ENCODE peak calls at places on chromosomes 2 and 18, in nine cellular contexts. Z, P, Y, C, L, T, W, Q and X are unnamed samples.

GRCh38 chr2:156321243-156321904 is 11.1 kb downstream of the NR4A2 start:
- DNase-seq in Z (no peak), P (peak), Y (no peak), C (no peak), L (no peak), T (no peak), W (no peak), Q (peak), X (peak)

GRCh38 chr2:240295256-240296103 is 140.0 kb upstream of the GPC1 start:
- DNase-seq in Z (no peak), P (no peak), Y (no peak), C (no peak), L (no peak), T (no peak), W (no peak), Q (no peak), X (no peak)

GRCh38 chr2:203648273-203648672 is 58.2 kb upstream of the CD28 start:
- DNase-seq in Z (no peak), P (no peak), Y (no peak), C (no peak), L (no peak), T (no peak), W (no peak), Q (no peak), X (no peak)

GRCh38 chr2:80246449-80247025 is 58.0 kb downstream of the LRRTM1 start:
- DNase-seq in Z (no peak), P (no peak), Y (no peak), C (no peak), L (no peak), T (no peak), W (no peak), Q (no peak), X (no peak)

GRCh38 chr18:13103366-13103765 is 112.2 kb downstream of the CEP192 start:
- DNase-seq in Z (no peak), P (no peak), Y (no peak), C (no peak), L (no peak), T (no peak), W (no peak), Q (no peak), X (no peak)

GRCh38 chr2:223587301-223587700 is 14.9 kb downstream of the SCG2 start:
- DNase-seq in Z (no peak), P (no peak), Y (no peak), C (no peak), L (no peak), T (no peak), W (no peak), Q (no peak), X (no peak)

GRCh38 chr2:190405069-190405468 is 3.1 kb upstream of the MFSD6 start:
- DNase-seq in Z (no peak), P (no peak), Y (no peak), C (no peak), L (no peak), T (peak), W (no peak), Q (no peak), X (no peak)

GRCh38 chr18:53380063-53380639 is 844.3 kb downstream of the MBD2 start:
- DNase-seq in Z (no peak), P (peak), Y (no peak), C (peak), L (no peak), T (peak), W (no peak), Q (peak), X (no peak)

GRCh38 chr2:237423891-237424290 is 9.9 kb upstream of the COL6A3 start:
- DNase-seq in Z (no peak), P (no peak), Y (no peak), C (no peak), L (no peak), T (no peak), W (no peak), Q (no peak), X (no peak)

GRCh38 chr18:75256376-75256775 is 45.8 kb downstream of the TSHZ1 start:
- DNase-seq in Z (no peak), P (no peak), Y (no peak), C (no peak), L (no peak), T (no peak), W (no peak), Q (no peak), X (no peak)

GRCh38 chr2:61044596-61044995 is 21.1 kb upstream of the SANBR start:
- DNase-seq in Z (no peak), P (no peak), Y (no peak), C (no peak), L (no peak), T (no peak), W (no peak), Q (peak), X (no peak)

GRCh38 chr2:231666171-231667095 is 41.9 kb upstream of the PTMA start:
- DNase-seq in Z (peak), P (peak), Y (peak), C (peak), L (peak), T (peak), W (peak), Q (peak), X (no peak)

GRCh38 chr2:191376981-191377629 is 131.9 kb downstream of the MYO1B start:
- DNase-seq in Z (peak), P (no peak), Y (peak), C (peak), L (peak), T (peak), W (peak), Q (no peak), X (peak)

GRCh38 chr2:190267302-190267701 is 52.3 kb downstream of the HIBCH start:
- DNase-seq in Z (no peak), P (no peak), Y (no peak), C (peak), L (no peak), T (peak), W (no peak), Q (no peak), X (no peak)

GRCh38 chr2:15756882-15757819 is 165.5 kb downstream of the DDX1 start:
- DNase-seq in Z (no peak), P (no peak), Y (no peak), C (no peak), L (no peak), T (no peak), W (no peak), Q (no peak), X (no peak)

GRCh38 chr2:200189964-200190363 is 116.5 kb upstream of the SPATS2L start:
- DNase-seq in Z (no peak), P (no peak), Y (no peak), C (no peak), L (no peak), T (no peak), W (no peak), Q (no peak), X (no peak)

GRCh38 chr2:97774425-97774824 is 61.0 kb downstream of the ZAP70 start:
- DNase-seq in Z (no peak), P (peak), Y (no peak), C (no peak), L (no peak), T (peak), W (no peak), Q (peak), X (no peak)

GRCh38 chr2:18378020-18378653 is 182.3 kb downstream of the RDH14 start:
- DNase-seq in Z (no peak), P (peak), Y (no peak), C (no peak), L (peak), T (peak), W (no peak), Q (peak), X (peak)

GRCh38 chr2:65113816-65114215 is 16.1 kb downstream of the RAB1A start:
- DNase-seq in Z (no peak), P (no peak), Y (no peak), C (no peak), L (no peak), T (no peak), W (no peak), Q (no peak), X (no peak)

GRCh38 chr2:238505119-238505891 is 78.6 kb downstream of the ASB1 start:
- DNase-seq in Z (peak), P (no peak), Y (no peak), C (no peak), L (peak), T (no peak), W (no peak), Q (no peak), X (peak)

GRCh38 chr2:13858626-13859025 is 773.9 kb upstream of the LRATD1 start:
- DNase-seq in Z (no peak), P (no peak), Y (no peak), C (no peak), L (no peak), T (peak), W (no peak), Q (no peak), X (no peak)

GRCh38 chr2:172226244-172227061 is 123.8 kb upstream of the DLX2 start:
- DNase-seq in Z (no peak), P (no peak), Y (no peak), C (no peak), L (peak), T (no peak), W (no peak), Q (no peak), X (peak)

GRCh38 chr18:13159579-13159978 is 59.0 kb upstream of the LDLRAD4 start:
- DNase-seq in Z (no peak), P (peak), Y (no peak), C (peak), L (no peak), T (peak), W (no peak), Q (peak), X (peak)

GRCh38 chr2:241842067-241842415 is 16.7 kb downstream of the PDCD1 start:
- DNase-seq in Z (peak), P (no peak), Y (no peak), C (no peak), L (no peak), T (no peak), W (no peak), Q (no peak), X (no peak)

GRCh38 chr18:74806700-74807416 is 209.2 kb downstream of the ZNF407 start:
- DNase-seq in Z (no peak), P (no peak), Y (no peak), C (peak), L (no peak), T (peak), W (no peak), Q (peak), X (no peak)

GRCh38 chr2:238929242-238930081 is 81.6 kb downstream of the TWIST2 start:
- DNase-seq in Z (peak), P (no peak), Y (no peak), C (no peak), L (no peak), T (no peak), W (peak), Q (no peak), X (no peak)

GRCh38 chr2:20491739-20492531 is 45.1 kb downstream of the RHOB start:
- DNase-seq in Z (peak), P (no peak), Y (no peak), C (no peak), L (no peak), T (peak), W (no peak), Q (no peak), X (no peak)

GRCh38 chr18:7084766-7085080 is 32.9 kb downstream of the LAMA1 start:
- DNase-seq in Z (no peak), P (no peak), Y (no peak), C (peak), L (no peak), T (peak), W (no peak), Q (no peak), X (no peak)

GRCh38 chr18:79603321-79604204 is 76.0 kb upstream of the CTDP1 start:
- DNase-seq in Z (peak), P (no peak), Y (no peak), C (no peak), L (no peak), T (no peak), W (no peak), Q (no peak), X (no peak)

GRCh38 chr18:49250819-49251388 is 209.5 kb downstream of the DYM start:
- DNase-seq in Z (no peak), P (peak), Y (no peak), C (no peak), L (no peak), T (peak), W (no peak), Q (no peak), X (no peak)

GRCh38 chr2:110718990-110719389 is 13.4 kb upstream of the ACOXL start:
- DNase-seq in Z (no peak), P (no peak), Y (no peak), C (no peak), L (no peak), T (no peak), W (no peak), Q (no peak), X (no peak)

GRCh38 chr18:46268662-46269061 is 164.5 kb downstream of the HAUS1 start:
- DNase-seq in Z (no peak), P (no peak), Y (no peak), C (no peak), L (no peak), T (no peak), W (no peak), Q (no peak), X (no peak)

GRCh38 chr18:3794537-3795348 is 344.8 kb downstream of the TGIF1 start:
- DNase-seq in Z (no peak), P (no peak), Y (no peak), C (peak), L (no peak), T (peak), W (no peak), Q (no peak), X (peak)

GRCh38 chr2:3423492-3424170 is 44.1 kb downstream of the TRAPPC12 start:
- DNase-seq in Z (no peak), P (peak), Y (peak), C (no peak), L (peak), T (peak), W (peak), Q (peak), X (peak)

GRCh38 chr2:9715238-9715637 is 84.4 kb upstream of the YWHAQ start:
- DNase-seq in Z (peak), P (no peak), Y (no peak), C (no peak), L (no peak), T (no peak), W (no peak), Q (no peak), X (no peak)

GRCh38 chr2:85585781-85586105 is 1.5 kb downstream of the VAMP5 start:
- DNase-seq in Z (no peak), P (no peak), Y (no peak), C (no peak), L (no peak), T (no peak), W (no peak), Q (no peak), X (no peak)

GRCh38 chr2:128313076-128313836 is 5.4 kb downstream of the HS6ST1 start:
- DNase-seq in Z (peak), P (no peak), Y (no peak), C (no peak), L (peak), T (peak), W (no peak), Q (no peak), X (no peak)

DNA sequence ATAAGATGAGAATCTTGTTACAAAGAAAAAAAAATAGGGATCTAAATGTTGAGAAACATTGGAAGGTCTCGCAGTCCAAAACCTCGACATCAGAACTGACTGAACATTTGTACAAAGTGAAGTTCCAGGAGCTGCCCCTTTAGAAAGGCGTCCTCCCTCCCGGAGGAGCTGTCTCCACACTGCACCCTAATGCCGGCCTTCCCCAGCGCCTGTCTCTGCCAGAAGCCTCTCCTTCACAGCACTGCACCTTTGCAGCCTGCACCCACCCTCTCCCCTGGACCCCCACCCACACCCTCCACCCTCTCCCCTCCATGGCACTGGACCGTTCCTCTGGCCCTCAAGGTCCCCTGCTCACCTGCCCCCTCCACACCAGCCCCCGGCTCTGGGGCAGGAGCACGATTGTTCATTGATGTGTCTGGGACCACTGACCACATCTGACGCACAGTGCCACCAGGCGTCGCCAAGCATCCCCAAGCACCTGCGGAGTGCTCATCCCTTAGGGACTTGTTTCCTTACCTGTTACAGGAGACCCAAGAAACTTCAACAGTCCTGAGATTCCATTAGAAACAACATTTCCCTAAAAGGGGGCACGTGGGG is 90.3 kb upstream of the SNTG2 start:
- DNase-seq in Z (no peak), P (peak), Y (no peak), C (no peak), L (no peak), T (no peak), W (no peak), Q (no peak), X (no peak)
- TF ChIP-seq CTCF in Z (no peak), P (peak), Y (no peak), C (no peak), L (peak), T (no peak), W (no peak), Q (no peak), X (no peak)

DNA sequence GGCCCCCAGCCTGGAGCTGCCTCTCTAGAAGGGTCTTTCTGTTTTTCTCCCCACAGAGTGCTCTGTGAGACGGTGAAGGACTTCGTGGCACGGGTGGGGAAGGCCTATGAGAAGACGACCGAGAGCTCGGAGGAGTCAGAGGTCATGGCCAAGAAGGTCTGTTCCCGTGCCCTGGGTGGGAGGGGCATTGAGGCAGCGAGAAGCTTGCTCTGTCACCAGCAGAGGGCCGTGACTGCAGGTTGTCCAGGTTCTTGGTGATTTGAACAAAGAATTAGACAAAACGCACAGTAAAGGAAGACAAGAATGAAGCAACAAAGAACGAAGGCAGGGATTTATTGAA is 93.9 kb downstream of the DGKD start:
- DNase-seq in Z (peak), P (peak), Y (no peak), C (no peak), L (peak), T (no peak), W (peak), Q (no peak), X (peak)
- TF ChIP-seq CTCF in Z (no peak), P (peak), Y (no peak), C (peak), L (peak), T (no peak), W (no peak), Q (no peak), X (peak)

DNA sequence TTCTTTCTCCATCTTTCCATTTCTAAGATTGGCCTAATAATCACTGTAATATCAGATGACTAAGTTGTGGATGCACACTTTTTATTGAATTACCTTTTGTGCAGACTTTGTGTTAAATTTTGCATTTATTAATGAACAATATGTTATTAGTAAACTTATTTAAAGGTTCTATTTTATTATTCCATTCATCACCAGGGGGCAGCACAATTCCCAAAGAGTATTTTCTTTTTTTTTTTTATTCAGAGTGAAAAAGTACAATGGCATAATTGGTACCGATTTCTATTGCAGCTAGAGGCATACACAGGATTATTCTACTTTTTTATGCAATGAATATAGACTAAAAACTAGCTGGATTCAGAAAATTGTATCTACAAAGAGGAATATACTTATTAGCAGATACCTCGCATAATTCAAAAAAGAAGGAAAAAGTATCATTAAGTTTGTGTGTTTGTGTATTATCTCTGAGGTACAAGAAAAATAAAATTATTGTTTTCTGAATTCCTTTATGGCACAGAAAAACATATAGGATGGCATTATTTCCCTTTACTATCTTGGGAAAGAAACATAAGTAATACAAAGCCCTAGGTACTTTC is 390.6 kb downstream of the ERBB4 start:
- DNase-seq in Z (no peak), P (peak), Y (no peak), C (no peak), L (no peak), T (peak), W (no peak), Q (no peak), X (no peak)
- TF ChIP-seq CTCF in Z (peak), P (peak), Y (no peak), C (peak), L (peak), T (peak), W (peak), Q (peak), X (no peak)

DNA sequence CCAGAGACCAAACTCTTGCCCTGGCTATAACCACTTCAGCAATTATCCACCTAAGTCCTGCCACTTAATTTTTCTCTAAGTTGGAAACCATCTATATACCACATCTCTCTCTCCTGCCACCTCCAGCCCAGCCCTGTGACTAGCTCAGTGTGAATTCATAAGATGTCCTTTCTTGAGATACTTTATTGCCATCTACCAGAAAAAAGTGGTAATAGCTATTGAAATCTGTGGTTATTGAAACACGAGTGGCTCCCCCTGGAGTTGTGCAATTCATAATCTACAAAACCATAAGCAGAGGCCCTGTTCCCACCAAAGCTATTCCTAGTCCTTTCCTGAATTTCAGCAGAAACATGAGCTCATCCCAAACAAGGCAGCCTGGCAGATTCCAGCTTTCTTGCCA is 324.0 kb downstream of the TXNL1 start:
- DNase-seq in Z (no peak), P (no peak), Y (no peak), C (no peak), L (no peak), T (peak), W (no peak), Q (no peak), X (no peak)
- TF ChIP-seq CTCF in Z (no peak), P (no peak), Y (no peak), C (no peak), L (no peak), T (no peak), W (no peak), Q (no peak), X (no peak)

GRCh38 chr2:30225131-30225762 is 6.1 kb upstream of the LBH start:
- DNase-seq in Z (peak), P (peak), Y (no peak), C (no peak), L (no peak), T (no peak), W (no peak), Q (peak), X (peak)

GRCh38 chr2:30229596-30229995 is 1.7 kb upstream of the LBH start:
- DNase-seq in Z (peak), P (no peak), Y (no peak), C (no peak), L (no peak), T (no peak), W (no peak), Q (no peak), X (no peak)

GRCh38 chr2:30223413-30223874 is 7.9 kb upstream of the LBH start:
- DNase-seq in Z (no peak), P (no peak), Y (no peak), C (no peak), L (no peak), T (no peak), W (no peak), Q (peak), X (peak)

GRCh38 chr2:30224147-30224546 is 7.2 kb upstream of the LBH start:
- DNase-seq in Z (no peak), P (no peak), Y (no peak), C (no peak), L (no peak), T (no peak), W (no peak), Q (no peak), X (no peak)

GRCh38 chr2:30226144-30227032 is 4.9 kb upstream of the LBH start:
- DNase-seq in Z (peak), P (no peak), Y (no peak), C (no peak), L (no peak), T (no peak), W (no peak), Q (peak), X (peak)
- TF ChIP-seq CTCF in Z (no peak), P (no peak), Y (no peak), C (no peak), L (no peak), T (no peak), W (no peak), Q (no peak), X (no peak)

DNA sequence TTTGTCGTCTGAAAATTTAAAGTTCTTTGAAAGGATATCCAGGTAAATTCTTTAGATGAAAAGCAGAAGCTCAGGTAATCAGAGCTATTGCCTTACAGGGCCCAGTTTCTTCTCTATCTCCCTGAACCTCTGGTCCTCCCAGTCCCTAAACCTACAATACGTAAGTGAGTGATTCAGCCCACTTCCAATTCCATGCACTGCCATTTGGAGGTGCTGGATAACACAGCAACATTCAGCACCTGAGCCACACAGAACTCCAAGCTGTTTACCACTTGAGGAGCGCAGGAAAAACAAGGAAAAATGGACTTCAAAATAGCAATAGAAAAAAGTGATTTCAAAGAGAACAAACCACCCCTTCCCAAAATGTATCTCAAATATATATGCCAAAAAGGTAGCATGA is 105.0 kb upstream of the DNAJC10 start:
- DNase-seq in Z (no peak), P (no peak), Y (no peak), C (no peak), L (no peak), T (no peak), W (no peak), Q (no peak), X (no peak)
- TF ChIP-seq CTCF in Z (no peak), P (no peak), Y (no peak), C (no peak), L (no peak), T (no peak), W (no peak), Q (no peak), X (no peak)